ENCODE peak calls at places on chromosome 12, in nine cellular contexts. X, O, P, Y, Z, G, B, J and D are unnamed samples.

GRCh38 chr12:64522316-64522715 is 70.4 kb downstream of the TBK1 start:
- DNase-seq in P (no peak), X (no peak), G (no peak), O (peak; percentile 73), B (no peak), J (no peak), Y (no peak), Z (no peak), D (no peak)

GRCh38 chr12:95337176-95337575 is 119.6 kb downstream of the VEZT start:
- DNase-seq in Z (no peak), B (no peak), J (no peak), O (peak; percentile 42), Y (no peak), X (no peak), G (no peak), P (no peak), D (no peak)

GRCh38 chr12:106907846-106908245 is 47.9 kb upstream of the TMEM263 start:
- DNase-seq in Y (no peak), Z (no peak), G (no peak), J (no peak), P (no peak), B (no peak), O (no peak), X (no peak), D (no peak)

GRCh38 chr12:119668315-119668651 is 350 bp downstream of the PRKAB1 start:
- DNase-seq in Z (no peak), P (no peak), O (peak; percentile 43), X (peak; percentile 32), B (no peak), J (no peak), Y (no peak), G (no peak), D (peak; percentile 20)

GRCh38 chr12:88509347-88509746 is 70.9 kb downstream of the KITLG start:
- DNase-seq in Y (no peak), X (no peak), G (no peak), O (peak; percentile 83), Z (no peak), P (no peak), B (no peak), J (no peak), D (no peak)

GRCh38 chr12:27869567-27869966 is 89.5 kb upstream of the MANSC4 start:
- DNase-seq in Z (no peak), O (peak; percentile 43), P (no peak), J (no peak), Y (peak; percentile 1), G (no peak), B (no peak), X (no peak), D (no peak)

GRCh38 chr12:123696209-123696608 is 15.9 kb upstream of the ATP6V0A2 start:
- DNase-seq in Z (no peak), J (no peak), O (no peak), G (no peak), B (no peak), P (no peak), Y (no peak), X (no peak), D (peak; percentile 78)

GRCh38 chr12:118034429-118035193 is 18.1 kb downstream of the RFC5 start:
- DNase-seq in X (no peak), B (peak; percentile 54), J (peak; percentile 6), Z (peak; percentile 62), P (no peak), O (peak; percentile 82), G (peak; percentile 49), Y (peak; percentile 65), D (peak; percentile 75)

GRCh38 chr12:77325505-77325904 is 260.1 kb upstream of the E2F7 start:
- DNase-seq in O (peak; percentile 38), X (no peak), J (no peak), B (peak; percentile 54), Y (peak; percentile 75), Z (peak; percentile 14), G (peak; percentile 62), P (no peak), D (no peak)

GRCh38 chr12:87922721-87923120 is 106.5 kb downstream of the C12orf50 start:
- DNase-seq in X (no peak), B (no peak), P (no peak), Z (no peak), Y (no peak), G (no peak), O (no peak), J (no peak), D (no peak)

GRCh38 chr12:54419088-54419887 is at the start of gene ITGA5:
- DNase-seq in O (peak; percentile 93), G (peak; percentile 77), J (no peak), P (peak; percentile 18), X (no peak), Z (peak; percentile 79), Y (peak; percentile 73), B (peak; percentile 58), D (peak; percentile 77)

GRCh38 chr12:946212-946611 is 3.3 kb downstream of the RAD52 start:
- DNase-seq in O (peak; percentile 36), Y (no peak), B (no peak), J (no peak), G (no peak), Z (no peak), P (no peak), X (no peak), D (no peak)

GRCh38 chr12:100058482-100059029 is 73.8 kb upstream of the ANKS1B start:
- DNase-seq in Z (peak; percentile 37), Y (no peak), B (peak; percentile 9), P (no peak), J (no peak), X (no peak), O (peak; percentile 85), G (no peak), D (peak; percentile 68)

GRCh38 chr12:106152334-106152733 is 13.6 kb upstream of the NUAK1 start:
- DNase-seq in P (no peak), X (no peak), Y (no peak), J (no peak), G (no peak), O (no peak), B (no peak), Z (no peak), D (no peak)

GRCh38 chr12:103986823-103987222 is 21.2 kb downstream of the TDG start:
- DNase-seq in Z (no peak), J (no peak), O (peak; percentile 75), Y (no peak), B (no peak), X (no peak), G (no peak), P (no peak), D (no peak)

GRCh38 chr12:127260531-127260930 is 1006.4 kb upstream of the TMEM132C start:
- DNase-seq in G (no peak), B (no peak), Y (no peak), J (no peak), P (no peak), Z (no peak), X (no peak), O (peak; percentile 79), D (no peak)

GRCh38 chr12:122959566-122960192 is 6.6 kb downstream of the ABCB9 start:
- DNase-seq in O (no peak), G (no peak), B (no peak), J (no peak), X (no peak), Z (no peak), P (no peak), Y (no peak), D (no peak)

GRCh38 chr12:10497602-10498001 is 8.1 kb upstream of the EIF2S3B start:
- DNase-seq in G (no peak), P (no peak), B (no peak), Z (no peak), O (no peak), Y (no peak), X (no peak), J (no peak), D (no peak)

GRCh38 chr12:6700646-6701051 is at the start of gene PIANP:
- DNase-seq in Z (peak; percentile 77), G (peak; percentile 74), O (peak; percentile 73), P (no peak), Y (peak; percentile 58), J (no peak), B (peak; percentile 92), X (peak; percentile 65), D (no peak)
- TF ChIP-seq EZH2phosphoT487 in Z (no peak), G (no peak), O (no peak), P (no peak), Y (no peak), J (no peak), B (no peak), X (no peak), D (no peak)

GRCh38 chr12:132249747-132250478 is 79.5 kb downstream of the GALNT9 start:
- DNase-seq in G (no peak), Z (no peak), Y (no peak), J (no peak), B (no peak), P (no peak), X (no peak), O (no peak), D (no peak)

GRCh38 chr12:132250707-132251106 is 78.7 kb downstream of the GALNT9 start:
- DNase-seq in J (no peak), P (no peak), X (no peak), B (no peak), O (no peak), Z (no peak), Y (no peak), G (no peak), D (no peak)

GRCh38 chr12:132246997-132247717 is 82.2 kb downstream of the GALNT9 start:
- DNase-seq in Y (no peak), X (no peak), P (no peak), G (no peak), Z (no peak), B (no peak), J (no peak), O (no peak), D (no peak)

GRCh38 chr12:132247718-132248438 is 81.5 kb downstream of the GALNT9 start:
- DNase-seq in P (no peak), O (peak; percentile 63), X (no peak), Z (no peak), B (no peak), J (no peak), G (no peak), Y (no peak), D (no peak)

GRCh38 chr12:132248439-132249157 is 80.8 kb downstream of the GALNT9 start:
- DNase-seq in X (no peak), P (no peak), Z (no peak), B (no peak), G (peak; percentile 26), Y (no peak), O (peak; percentile 89), J (no peak), D (peak; percentile 10)
- H3K4me2 ChIP-seq in X (no peak overlapping the region), P (no peak overlapping the region), Z (no peak overlapping the region), B (no peak overlapping the region), G (no peak overlapping the region), Y (no peak overlapping the region), O (peak overlapping the region; percentile 24), J (no peak overlapping the region), D (no peak overlapping the region)

DNA sequence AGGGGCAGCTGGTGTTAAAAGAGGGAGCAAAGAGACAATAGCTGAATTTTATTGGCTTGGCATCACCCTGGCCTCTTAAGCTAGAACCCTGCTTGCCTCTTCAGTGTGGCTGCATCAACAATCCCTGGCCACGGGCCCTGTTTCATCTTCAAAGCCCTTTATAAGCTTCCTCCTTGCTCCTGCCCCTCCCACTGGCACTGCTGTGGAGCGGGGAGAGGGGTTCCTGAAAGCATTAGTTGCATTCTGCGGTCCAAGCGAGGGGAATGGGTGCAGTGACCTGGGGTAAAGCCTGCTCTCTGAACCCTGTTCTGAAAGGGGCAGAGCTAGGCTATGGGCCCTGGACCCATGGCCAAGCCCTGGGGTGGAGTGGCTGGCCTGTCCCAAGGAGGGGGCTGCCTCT is 235 bp upstream of the KRT83 start:
- DNase-seq in O (no peak), X (no peak), G (no peak), J (no peak), Y (no peak), P (no peak), Z (no peak), B (no peak), D (no peak)
- TF ChIP-seq EZH2phosphoT487 in O (no peak), X (no peak), G (no peak), J (no peak), Y (no peak), P (no peak), Z (no peak), B (no peak), D (no peak)

GRCh38 chr12:115626210-115626609 is 651.3 kb downstream of the MED13L start:
- DNase-seq in J (no peak), P (no peak), B (no peak), X (no peak), Y (no peak), G (no peak), Z (no peak), O (no peak), D (no peak)
- H3K4me2 ChIP-seq in J (no peak overlapping the region), P (no peak overlapping the region), B (no peak overlapping the region), X (no peak overlapping the region), Y (no peak overlapping the region), G (no peak overlapping the region), Z (no peak overlapping the region), O (no peak overlapping the region), D (no peak overlapping the region)